ENCODE peak calls at places on chromosomes 2 and 18, in seven cellular contexts. C is brain microvascular endothelial cell; V is Caco-2; P is CD4-positive, alpha-beta T cell; J is epithelial cell of esophagus; X is fibroblast of pulmonary artery; T is adrenal gland. N is an unnamed sample.

GRCh38 chr2:107657049-107657448 is 169.6 kb upstream of the RGPD4 start:
- DNase-seq in X (no peak), V (no peak), P (no peak), C (no peak), J (no peak), T (no peak), N (no peak)

GRCh38 chr2:62854600-62855514 is 149.3 kb downstream of the EHBP1 start:
- DNase-seq in T (no peak), C (no peak), X (no peak), P (no peak), J (no peak), V (no peak), N (no peak)

GRCh38 chr2:70947556-70948184 is 12.0 kb downstream of the ATP6V1B1 start:
- DNase-seq in J (peak), T (peak), X (peak), V (no peak), P (no peak), C (peak), N (no peak)

GRCh38 chr2:120453635-120453998 is 107.7 kb downstream of the INHBB start:
- DNase-seq in V (no peak), T (no peak), X (peak), C (peak), J (no peak), P (no peak), N (no peak)

GRCh38 chr2:8380573-8380972 is 301.3 kb upstream of the ID2 start:
- DNase-seq in X (no peak), J (no peak), V (no peak), P (no peak), C (no peak), T (no peak), N (no peak)

GRCh38 chr2:155145758-155146229 is 447.3 kb downstream of the KCNJ3 start:
- DNase-seq in T (no peak), V (no peak), X (no peak), C (no peak), P (no peak), J (no peak), N (no peak)

GRCh38 chr2:176188969-176189665 is 649 bp downstream of the HOXD1 start:
- DNase-seq in X (no peak), J (no peak), T (no peak), C (no peak), V (no peak), P (no peak), N (peak)

GRCh38 chr2:191836853-191837769 is 9.8 kb downstream of the CAVIN2 start:
- DNase-seq in J (no peak), T (no peak), X (peak), P (no peak), V (no peak), C (no peak), N (no peak)

GRCh38 chr2:54572636-54573531 is 116.8 kb downstream of the SPTBN1 start:
- DNase-seq in V (peak), C (peak), P (no peak), X (peak), T (no peak), J (peak), N (no peak)

GRCh38 chr2:229920011-229920781 is 1.6 kb downstream of the TRIP12 start:
- DNase-seq in V (no peak), C (no peak), X (peak), P (peak), T (no peak), J (peak), N (peak)

GRCh38 chr2:160512484-160512883 is 18.9 kb upstream of the RBMS1 start:
- DNase-seq in T (no peak), X (no peak), J (no peak), V (no peak), C (no peak), P (no peak), N (no peak)

GRCh38 chr2:46841621-46842020 is 74.0 kb downstream of the MCFD2 start:
- DNase-seq in V (no peak), T (no peak), P (no peak), X (no peak), C (no peak), J (no peak), N (no peak)

GRCh38 chr2:106197878-106198277 is 3.8 kb upstream of the UXS1 start:
- DNase-seq in J (peak), P (no peak), T (no peak), C (peak), X (peak), V (peak), N (no peak)

GRCh38 chr2:25032901-25033300 is 9.0 kb upstream of the EFR3B start:
- DNase-seq in X (no peak), J (no peak), C (no peak), P (no peak), V (no peak), T (no peak), N (no peak)

GRCh38 chr2:233075966-233076339 is 15.8 kb downstream of the INPP5D start:
- DNase-seq in J (no peak), T (no peak), X (no peak), C (no peak), P (no peak), V (no peak), N (no peak)

GRCh38 chr2:98532761-98533160 is 75.6 kb downstream of the COA5 start:
- DNase-seq in P (no peak), V (no peak), X (no peak), T (no peak), J (no peak), C (no peak), N (no peak)

GRCh38 chr2:46967990-46968647 is 52.5 kb upstream of the MCFD2 start:
- DNase-seq in V (peak), X (peak), P (no peak), J (peak), T (peak), C (peak), N (no peak)

GRCh38 chr2:69538872-69539548 is 101.8 kb upstream of the NFU1 start:
- DNase-seq in J (peak), C (no peak), V (peak), P (no peak), T (peak), X (no peak), N (no peak)

GRCh38 chr2:150630587-150631235 is 143.2 kb upstream of the RND3 start:
- DNase-seq in T (no peak), V (no peak), X (peak), J (no peak), P (no peak), C (peak), N (no peak)

GRCh38 chr2:128313076-128313836 is 5.4 kb downstream of the HS6ST1 start:
- DNase-seq in J (peak), C (no peak), V (peak), P (no peak), X (peak), T (peak), N (no peak)

GRCh38 chr2:72915907-72916742 is 1.2 kb upstream of the EMX1 start:
- DNase-seq in P (no peak), V (peak), J (peak), T (no peak), X (no peak), C (no peak), N (peak)

GRCh38 chr2:32745675-32746074 is 117.8 kb downstream of the TTC27 start:
- DNase-seq in C (no peak), T (no peak), P (no peak), V (no peak), J (no peak), X (no peak), N (no peak)

GRCh38 chr18:36905560-36905959 is 76.6 kb downstream of the KIAA1328 start:
- DNase-seq in V (no peak), C (no peak), P (no peak), X (no peak), J (no peak), T (no peak), N (no peak)

GRCh38 chr2:199366406-199366805 is 91.3 kb downstream of the SATB2 start:
- DNase-seq in J (peak), X (no peak), C (no peak), T (no peak), P (no peak), V (peak), N (no peak)

GRCh38 chr2:151967829-151968722 is 130.8 kb downstream of the CACNB4 start:
- DNase-seq in T (no peak), X (no peak), P (no peak), V (no peak), C (no peak), J (no peak), N (no peak)

GRCh38 chr2:160687629-160688028 is 194.0 kb upstream of the RBMS1 start:
- DNase-seq in X (no peak), C (no peak), V (no peak), P (no peak), T (no peak), J (no peak), N (no peak)

GRCh38 chr2:9247786-9248185 is 41.2 kb downstream of the ASAP2 start:
- DNase-seq in P (no peak), J (no peak), X (no peak), V (no peak), T (peak), C (no peak), N (no peak)

GRCh38 chr2:1826188-1826905 is 82.0 kb upstream of the PXDN start:
- DNase-seq in P (no peak), T (no peak), X (no peak), V (no peak), J (no peak), C (no peak), N (no peak)

GRCh38 chr2:209368924-209369323 is 54.9 kb upstream of the MAP2 start:
- DNase-seq in J (peak), T (peak), X (peak), C (peak), P (no peak), V (peak), N (no peak)

GRCh38 chr18:48815182-48815520 is 135.6 kb downstream of the SMAD7 start:
- DNase-seq in T (no peak), V (no peak), C (no peak), P (no peak), X (no peak), J (no peak), N (no peak)

GRCh38 chr18:6807504-6808257 is 78.2 kb downstream of the ARHGAP28 start:
- DNase-seq in T (no peak), J (no peak), C (no peak), X (no peak), P (no peak), V (no peak), N (no peak)

GRCh38 chr2:88448248-88448647 is 4.2 kb downstream of the FOXI3 start:
- DNase-seq in J (no peak), X (no peak), C (no peak), T (no peak), V (no peak), P (no peak), N (no peak)

GRCh38 chr2:179936654-179937053 is 70.4 kb downstream of the CWC22 start:
- DNase-seq in P (no peak), J (peak), X (peak), V (peak), T (no peak), C (no peak), N (peak)

GRCh38 chr2:158716091-158716815 is 78.9 kb upstream of the DAPL1 start:
- DNase-seq in T (peak), V (no peak), X (peak), P (no peak), J (no peak), C (no peak), N (no peak)

GRCh38 chr2:134845719-134846118 is 7.3 kb downstream of the ACMSD start:
- DNase-seq in V (no peak), P (no peak), T (no peak), C (peak), X (peak), J (peak), N (no peak)

GRCh38 chr18:3960977-3961376 is 494.1 kb downstream of the DLGAP1 start:
- DNase-seq in P (no peak), T (no peak), X (no peak), V (no peak), C (no peak), J (no peak), N (no peak)

GRCh38 chr2:18836436-18836835 is 247.1 kb upstream of the NT5C1B start:
- DNase-seq in V (no peak), X (no peak), J (no peak), T (no peak), P (no peak), C (no peak), N (no peak)

GRCh38 chr18:46754661-46755292 is 2.1 kb downstream of the ST8SIA5 start:
- DNase-seq in V (no peak), C (no peak), J (no peak), T (peak), P (no peak), X (no peak), N (peak)
- TF ChIP-seq CTCF in V (no peak), C (peak), J (no peak), T (peak), P (no peak), X (peak), N (peak)

GRCh38 chr18:44599409-44599808 is 81.3 kb upstream of the SETBP1 start:
- DNase-seq in P (no peak), T (peak), J (peak), C (peak), V (no peak), X (peak), N (no peak)

GRCh38 chr18:44597797-44598196 is 82.9 kb upstream of the SETBP1 start:
- DNase-seq in X (no peak), C (no peak), P (no peak), T (no peak), J (no peak), V (no peak), N (no peak)

GRCh38 chr18:44601447-44601846 is 79.2 kb upstream of the SETBP1 start:
- DNase-seq in J (peak), X (peak), T (no peak), C (peak), V (no peak), P (no peak), N (no peak)

GRCh38 chr18:44594779-44595467 is 85.8 kb upstream of the SETBP1 start:
- DNase-seq in C (peak), J (peak), T (no peak), V (no peak), P (no peak), X (peak), N (no peak)

DNA sequence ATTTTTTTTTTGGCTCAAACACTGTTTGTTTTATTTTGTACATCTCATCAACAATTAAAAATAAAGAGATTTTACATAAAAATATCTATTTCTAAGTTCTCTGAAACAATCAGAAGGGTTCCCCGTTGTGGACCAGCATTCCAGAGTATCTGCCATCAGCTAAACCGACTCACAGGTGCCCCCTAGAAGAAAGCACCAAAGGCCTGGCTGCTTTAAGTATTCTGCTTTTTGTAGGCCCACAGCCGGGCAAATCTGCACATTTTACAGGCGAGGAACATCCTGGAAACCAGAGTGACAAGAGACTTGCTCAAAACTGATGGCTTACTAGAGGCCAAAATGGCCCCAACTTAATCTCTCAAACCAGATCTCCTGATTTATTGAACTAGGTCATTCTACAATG is 82.2 kb upstream of the SETBP1 start:
- DNase-seq in P (no peak), V (no peak), C (no peak), J (no peak), T (no peak), X (no peak), N (no peak)
- TF ChIP-seq CTCF in P (no peak), V (no peak), C (no peak), J (no peak), T (no peak), X (no peak), N (no peak)

DNA sequence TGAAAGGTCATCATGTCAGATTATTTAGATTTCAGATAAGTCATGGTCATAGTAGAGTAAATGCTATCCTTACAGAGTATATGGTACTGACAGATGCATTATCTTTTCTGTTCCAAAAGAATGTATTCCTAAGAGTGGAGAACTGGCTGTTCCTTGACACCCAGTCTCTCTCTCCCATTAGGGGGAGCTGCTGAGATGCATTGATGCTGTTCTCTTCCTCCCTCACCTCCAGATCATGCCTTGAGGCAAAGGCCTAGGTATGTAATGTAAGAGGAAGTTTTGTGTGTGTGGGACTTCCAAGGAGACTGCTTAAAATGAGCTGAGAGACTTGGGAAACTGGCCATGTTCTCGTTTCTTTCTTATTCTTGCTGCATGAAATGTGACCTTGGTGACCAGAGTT is 979.5 kb upstream of the CELF4 start:
- DNase-seq in T (no peak), J (peak), X (peak), V (peak), C (no peak), P (no peak), N (peak)
- TF ChIP-seq CTCF in T (no peak), J (peak), X (peak), V (no peak), C (no peak), P (no peak), N (peak)

DNA sequence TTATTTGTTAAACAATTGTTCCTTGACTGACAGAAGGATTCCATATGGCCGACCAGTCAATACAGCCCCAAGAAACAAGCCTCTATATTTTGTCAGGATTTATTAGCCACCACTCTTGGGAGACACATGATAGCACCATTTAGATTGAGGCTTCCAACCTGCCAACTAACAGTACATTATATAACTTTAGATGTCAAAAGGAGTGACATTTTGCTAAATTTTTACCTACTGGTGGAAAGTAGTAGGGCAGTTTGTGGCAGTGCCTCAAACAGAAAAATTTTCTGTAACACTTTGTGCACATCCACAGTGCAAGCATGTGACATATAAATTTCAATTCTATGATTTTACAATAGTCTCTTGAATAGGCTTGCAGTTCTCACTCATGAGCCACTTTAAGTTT is 464.0 kb downstream of the TRIB2 start:
- DNase-seq in T (no peak), X (no peak), V (no peak), C (no peak), J (no peak), P (no peak), N (no peak)
- TF ChIP-seq CTCF in T (no peak), X (no peak), V (peak), C (no peak), J (no peak), P (no peak), N (no peak)

DNA sequence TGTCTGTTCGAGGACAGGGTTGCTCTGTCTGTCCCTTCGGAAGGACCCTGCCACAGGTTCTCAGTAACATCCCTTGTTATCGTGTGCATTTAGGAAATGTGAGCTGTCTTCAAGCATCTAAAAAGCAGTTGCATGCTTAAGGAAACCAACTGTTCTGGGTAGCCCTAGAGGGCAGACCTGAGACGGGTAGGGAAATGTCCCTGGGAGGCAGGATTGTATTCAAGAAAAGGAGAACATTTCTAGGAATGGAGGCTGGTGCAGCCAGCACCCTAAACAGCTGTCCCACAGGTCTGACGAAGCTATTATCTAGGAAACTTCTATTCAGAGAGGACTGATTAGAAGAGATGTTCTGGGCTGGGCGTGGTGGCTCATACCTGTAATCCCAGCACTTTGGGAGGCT is 414.2 kb downstream of the NBAS start:
- DNase-seq in J (no peak), P (no peak), V (no peak), C (no peak), X (no peak), T (no peak), N (no peak)
- TF ChIP-seq CTCF in J (no peak), P (no peak), V (no peak), C (no peak), X (no peak), T (no peak), N (no peak)

DNA sequence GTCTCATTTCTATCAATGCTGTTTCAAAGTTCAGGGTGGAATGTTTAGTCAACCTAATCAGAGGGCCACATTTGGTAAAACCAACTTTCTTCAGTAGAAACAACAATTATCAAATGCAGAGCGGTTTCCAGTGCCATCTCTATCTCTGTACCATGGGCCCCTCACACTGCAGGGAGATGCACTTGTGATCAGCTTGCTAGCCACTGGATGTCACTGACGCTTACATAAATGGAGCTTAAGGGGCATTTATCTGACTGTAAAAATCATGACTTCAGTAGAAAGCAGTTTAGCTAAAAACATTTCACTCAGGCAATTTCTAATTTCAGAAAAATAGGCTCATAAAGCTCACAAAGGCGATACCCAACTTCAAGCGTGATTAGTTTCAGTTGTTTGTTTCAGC is 678.0 kb downstream of the ZEB2 start:
- DNase-seq in V (no peak), X (peak), P (no peak), T (no peak), J (peak), C (no peak), N (no peak)
- TF ChIP-seq CTCF in V (no peak), X (peak), P (no peak), T (no peak), J (peak), C (peak), N (no peak)

GRCh38 chr2:43169091-43169936 is 57.1 kb downstream of the ZFP36L2 start:
- DNase-seq in P (no peak), X (no peak), T (no peak), V (no peak), C (no peak), J (peak), N (no peak)
- TF ChIP-seq CTCF in P (no peak), X (no peak), T (no peak), V (no peak), C (no peak), J (no peak), N (no peak)

GRCh38 chr18:46097378-46097852 is 681 bp downstream of the ATP5F1A start:
- DNase-seq in P (no peak), V (no peak), X (no peak), C (no peak), T (no peak), J (no peak), N (no peak)

GRCh38 chr18:46098616-46098933 is 479 bp upstream of the ATP5F1A start:
- DNase-seq in C (no peak), T (no peak), P (no peak), V (no peak), X (no peak), J (no peak), N (no peak)

GRCh38 chr18:46099463-46099862 is 1.4 kb upstream of the ATP5F1A start:
- DNase-seq in X (no peak), T (no peak), V (no peak), C (no peak), P (no peak), J (no peak), N (no peak)

GRCh38 chr18:46096651-46097300 is 1.3 kb downstream of the ATP5F1A start:
- DNase-seq in C (no peak), J (no peak), X (no peak), P (no peak), V (no peak), T (no peak), N (no peak)

GRCh38 chr18:46097853-46098615 is at the start of gene ATP5F1A:
- DNase-seq in T (peak), V (peak), X (peak), C (peak), P (peak), J (peak), N (peak)
- TF ChIP-seq CTCF in T (no peak), V (no peak), X (no peak), C (no peak), P (no peak), J (no peak), N (no peak)

N was measured in nephron progenitor cell.